ENCODE peak calls at places on chromosomes 12 and 14, in eight cellular contexts. S is heart right ventricle; N is heart left ventricle; X is ovary; M is Panc1; E is naive thymus-derived CD4-positive, alpha-beta T cell; Q is psoas muscle; Z is suprapubic skin. P is an unnamed sample.

GRCh38 chr14:63045234-63045611 is at the start of gene KCNH5:
- DNase-seq in S (no peak), N (peak; percentile 71), X (no peak), M (no peak), E (no peak), Q (peak; percentile 17), Z (no peak), P (no peak)

GRCh38 chr12:48189331-48190125 is 6.1 kb downstream of the CCDC184 start:
- DNase-seq in S (peak; percentile 59), N (no peak), X (peak; percentile 58), M (peak; percentile 67), E (peak; percentile 65), Q (peak; percentile 46), Z (no peak), P (no peak)

GRCh38 chr14:50667491-50668007 is 557 bp downstream of the SAV1 start:
- DNase-seq in S (no peak), N (no peak), X (no peak), M (no peak), E (peak; percentile 38), Q (no peak), Z (no peak), P (no peak)

GRCh38 chr12:64950899-64951298 is 126.5 kb downstream of the TBC1D30 start:
- DNase-seq in S (no peak), N (no peak), X (no peak), M (no peak), E (no peak), Q (no peak), Z (no peak), P (no peak)

GRCh38 chr12:67534671-67535070 is 113.9 kb upstream of the DYRK2 start:
- DNase-seq in S (peak; percentile 7), N (no peak), X (peak; percentile 57), M (no peak), E (no peak), Q (no peak), Z (no peak), P (no peak)

GRCh38 chr14:64465208-64465821 is at the start of gene AKAP5:
- DNase-seq in S (peak; percentile 29), N (peak; percentile 74), X (peak; percentile 73), M (no peak), E (peak; percentile 59), Q (peak; percentile 41), Z (no peak), P (peak; percentile 5)

GRCh38 chr14:77498984-77499527 is 440 bp upstream of the ISM2 start:
- DNase-seq in S (no peak), N (no peak), X (no peak), M (no peak), E (no peak), Q (no peak), Z (no peak), P (no peak)

GRCh38 chr12:88108021-88108420 is 33.9 kb downstream of the CEP290 start:
- DNase-seq in S (no peak), N (no peak), X (no peak), M (no peak), E (no peak), Q (no peak), Z (no peak), P (no peak)

GRCh38 chr12:76259660-76260389 is 88.4 kb downstream of the BBS10 start:
- DNase-seq in S (no peak), N (no peak), X (no peak), M (no peak), E (no peak), Q (no peak), Z (no peak), P (no peak)

GRCh38 chr12:100827901-100828520 is 33.4 kb downstream of the ANO4 start:
- DNase-seq in S (no peak), N (no peak), X (no peak), M (peak; percentile 17), E (no peak), Q (no peak), Z (no peak), P (no peak)

GRCh38 chr12:96233168-96233567 is 39.0 kb downstream of the ELK3 start:
- DNase-seq in S (no peak), N (no peak), X (peak; percentile 61), M (no peak), E (no peak), Q (peak; percentile 67), Z (peak; percentile 61), P (no peak)

GRCh38 chr12:128083132-128083729 is 183.7 kb upstream of the TMEM132C start:
- DNase-seq in S (no peak), N (no peak), X (no peak), M (no peak), E (no peak), Q (no peak), Z (no peak), P (no peak)

GRCh38 chr14:102481791-102482238 is 27.8 kb downstream of the ANKRD9 start:
- DNase-seq in S (no peak), N (no peak), X (no peak), M (no peak), E (no peak), Q (no peak), Z (no peak), P (no peak)

GRCh38 chr14:58832010-58832409 is 194.2 kb downstream of the DACT1 start:
- DNase-seq in S (no peak), N (no peak), X (no peak), M (no peak), E (no peak), Q (no peak), Z (no peak), P (no peak)

GRCh38 chr12:121530600-121531355 is 50.0 kb downstream of the KDM2B start:
- DNase-seq in S (peak; percentile 83), N (peak; percentile 81), X (peak; percentile 69), M (no peak), E (peak; percentile 72), Q (peak; percentile 61), Z (no peak), P (peak; percentile 24)

GRCh38 chr14:57987596-57988300 is 121.9 kb upstream of the SLC35F4 start:
- DNase-seq in S (no peak), N (no peak), X (no peak), M (no peak), E (no peak), Q (no peak), Z (no peak), P (no peak)

GRCh38 chr14:93024493-93024892 is 91.2 kb downstream of the ITPK1 start:
- DNase-seq in S (no peak), N (no peak), X (no peak), M (no peak), E (no peak), Q (no peak), Z (no peak), P (no peak)

GRCh38 chr12:20777420-20777819 is 33.1 kb upstream of the SLCO1B3 start:
- DNase-seq in S (no peak), N (no peak), X (no peak), M (no peak), E (no peak), Q (no peak), Z (no peak), P (no peak)

GRCh38 chr14:78851189-78851588 is 681.0 kb downstream of the NRXN3 start:
- DNase-seq in S (no peak), N (no peak), X (no peak), M (no peak), E (no peak), Q (no peak), Z (no peak), P (no peak)

GRCh38 chr12:26317942-26318565 is 122.7 kb downstream of the SSPN start:
- DNase-seq in S (no peak), N (no peak), X (no peak), M (peak; percentile 81), E (no peak), Q (no peak), Z (no peak), P (no peak)

GRCh38 chr12:27164330-27165045 is 79.6 kb upstream of the STK38L start:
- DNase-seq in S (no peak), N (no peak), X (no peak), M (no peak), E (no peak), Q (no peak), Z (no peak), P (no peak)

GRCh38 chr12:124296916-124297351 is 2.0 kb downstream of the RFLNA start:
- DNase-seq in S (no peak), N (no peak), X (no peak), M (no peak), E (no peak), Q (no peak), Z (no peak), P (no peak)

GRCh38 chr12:101470939-101471338 is 4.2 kb upstream of the SPIC start:
- DNase-seq in S (no peak), N (no peak), X (no peak), M (no peak), E (no peak), Q (no peak), Z (no peak), P (no peak)

GRCh38 chr12:27807063-27807703 is 27.1 kb upstream of the MANSC4 start:
- DNase-seq in S (no peak), N (no peak), X (no peak), M (no peak), E (peak; percentile 13), Q (no peak), Z (no peak), P (no peak)

GRCh38 chr12:43655586-43655985 is 103.0 kb downstream of the PUS7L start:
- DNase-seq in S (no peak), N (no peak), X (no peak), M (no peak), E (no peak), Q (no peak), Z (no peak), P (no peak)

GRCh38 chr14:48936352-48936751 is 649.8 kb downstream of the RPS29 start:
- DNase-seq in S (no peak), N (no peak), X (no peak), M (no peak), E (no peak), Q (no peak), Z (no peak), P (no peak)

GRCh38 chr14:87254331-87254730 is 738.7 kb downstream of the GALC start:
- DNase-seq in S (no peak), N (no peak), X (no peak), M (no peak), E (no peak), Q (no peak), Z (no peak), P (no peak)

GRCh38 chr12:39541471-39541870 is 78.1 kb downstream of the ABCD2 start:
- DNase-seq in S (no peak), N (no peak), X (no peak), M (no peak), E (no peak), Q (no peak), Z (no peak), P (no peak)
- H3K4me1 ChIP-seq in S (no peaks in the 10 kb centered on the region), N (no peaks in the 10 kb centered on the region), X (no peaks in the 10 kb centered on the region), M (no peaks in the 10 kb centered on the region), E (no peaks in the 10 kb centered on the region), Q (no peaks in the 10 kb centered on the region), Z (no peaks in the 10 kb centered on the region), P (no peaks in the 10 kb centered on the region)

GRCh38 chr12:4909734-4910501 is at the start of gene KCNA1:
- DNase-seq in S (no peak), N (no peak), X (no peak), M (no peak), E (no peak), Q (peak; percentile 23), Z (no peak), P (no peak)
- H3K4me3 ChIP-seq in S (peak within 1 kb of the TSS; percentile 18), N (peak within 1 kb of the TSS; percentile 42), X (peak within 1 kb of the TSS; percentile 29), M (peak within 1 kb of the TSS; percentile 31), E (peak within 1 kb of the TSS; percentile 43), Q (peak within 1 kb of the TSS; percentile 57), Z (peak within 1 kb of the TSS; percentile 55), P (peak within 1 kb of the TSS; percentile 30)

GRCh38 chr12:68639396-68639767 is 28.7 kb downstream of the RAP1B start:
- DNase-seq in S (no peak), N (no peak), X (no peak), M (no peak), E (no peak), Q (no peak), Z (no peak), P (no peak)
- H3K4me1 ChIP-seq in S (peaks cover 59% of the 10 kb centered on the region), N (peaks cover 6% of the 10 kb centered on the region), X (peaks cover 13% of the 10 kb centered on the region), M (peaks cover 79% of the 10 kb centered on the region), E (peaks cover 68% of the 10 kb centered on the region), Q (peaks cover 42% of the 10 kb centered on the region), Z (peaks cover 30% of the 10 kb centered on the region), P (peaks cover 36% of the 10 kb centered on the region)

GRCh38 chr12:9782547-9783382 is 22.1 kb upstream of the CD69 start:
- DNase-seq in S (no peak), N (no peak), X (no peak), M (no peak), E (no peak), Q (no peak), Z (no peak), P (no peak)
- H3K4me3 ChIP-seq in S (no peak overlapping the region), N (no peak overlapping the region), X (no peak overlapping the region), M (no peak overlapping the region), E (no peak overlapping the region), Q (no peak overlapping the region), Z (no peak overlapping the region), P (no peak overlapping the region)

P was measured in esophagus squamous epithelium.